ENCODE peak calls at places on chromosomes 7 and 10, in ten cellular contexts. One of them, this sample, is unnamed.

GRCh38 chr10:93465806-93466675 is 16.1 kb downstream of the MYOF start:
- DNase-seq in GM12864: no peak
- DNase-seq in GM12865: no peak
- DNase-seq in kidney epithelial cell: peak
- DNase-seq in osteocyte: peak
- DNase-seq in astrocyte of the spinal cord: peak
- DNase-seq in endodermal cell: no peak
- DNase-seq in stomach: peak
- DNase-seq in K562: peak
- DNase-seq in ascending aorta: peak
- DNase-seq in this sample: no peak

GRCh38 chr7:65006094-65006992 is at the start of gene ERV3-1:
- DNase-seq in GM12864: peak
- DNase-seq in GM12865: peak
- DNase-seq in kidney epithelial cell: peak
- DNase-seq in osteocyte: peak
- DNase-seq in astrocyte of the spinal cord: peak
- DNase-seq in endodermal cell: peak
- DNase-seq in stomach: peak
- DNase-seq in K562: peak
- DNase-seq in ascending aorta: peak
- DNase-seq in this sample: peak

GRCh38 chr7:27064681-27065080 is 31.1 kb downstream of the HOXA1 start:
- DNase-seq in GM12864: no peak
- DNase-seq in GM12865: no peak
- DNase-seq in kidney epithelial cell: no peak
- DNase-seq in osteocyte: no peak
- DNase-seq in astrocyte of the spinal cord: no peak
- DNase-seq in endodermal cell: no peak
- DNase-seq in stomach: no peak
- DNase-seq in K562: no peak
- DNase-seq in ascending aorta: no peak
- DNase-seq in this sample: no peak

GRCh38 chr7:118153551-118154177 is 30.3 kb upstream of the LSM8 start:
- DNase-seq in GM12864: peak
- DNase-seq in GM12865: peak
- DNase-seq in kidney epithelial cell: no peak
- DNase-seq in osteocyte: no peak
- DNase-seq in astrocyte of the spinal cord: peak
- DNase-seq in endodermal cell: peak
- DNase-seq in stomach: no peak
- DNase-seq in K562: peak
- DNase-seq in ascending aorta: no peak
- DNase-seq in this sample: peak

GRCh38 chr10:7773845-7774801 is 13.7 kb downstream of the KIN start:
- DNase-seq in GM12864: no peak
- DNase-seq in GM12865: no peak
- DNase-seq in kidney epithelial cell: no peak
- DNase-seq in osteocyte: no peak
- DNase-seq in astrocyte of the spinal cord: no peak
- DNase-seq in endodermal cell: no peak
- DNase-seq in stomach: peak
- DNase-seq in K562: no peak
- DNase-seq in ascending aorta: no peak
- DNase-seq in this sample: no peak

GRCh38 chr10:126421745-126422144 is 33.5 kb upstream of the ADAM12 start:
- DNase-seq in GM12864: no peak
- DNase-seq in GM12865: no peak
- DNase-seq in kidney epithelial cell: peak
- DNase-seq in osteocyte: no peak
- DNase-seq in astrocyte of the spinal cord: peak
- DNase-seq in endodermal cell: no peak
- DNase-seq in stomach: no peak
- DNase-seq in K562: no peak
- DNase-seq in ascending aorta: no peak
- DNase-seq in this sample: no peak

GRCh38 chr7:79211724-79212123 is 241.7 kb downstream of the MAGI2 start:
- DNase-seq in GM12864: no peak
- DNase-seq in GM12865: no peak
- DNase-seq in kidney epithelial cell: no peak
- DNase-seq in osteocyte: no peak
- DNase-seq in astrocyte of the spinal cord: no peak
- DNase-seq in endodermal cell: no peak
- DNase-seq in stomach: no peak
- DNase-seq in K562: no peak
- DNase-seq in ascending aorta: no peak
- DNase-seq in this sample: no peak

GRCh38 chr7:22662490-22663145 is 64.4 kb upstream of the IL6 start:
- DNase-seq in GM12864: no peak
- DNase-seq in GM12865: peak
- DNase-seq in kidney epithelial cell: no peak
- DNase-seq in osteocyte: no peak
- DNase-seq in astrocyte of the spinal cord: no peak
- DNase-seq in endodermal cell: no peak
- DNase-seq in stomach: no peak
- DNase-seq in K562: no peak
- DNase-seq in ascending aorta: no peak
- DNase-seq in this sample: peak

GRCh38 chr10:5944389-5945202 is 32.7 kb downstream of the IL15RA start:
- DNase-seq in GM12864: no peak
- DNase-seq in GM12865: no peak
- DNase-seq in kidney epithelial cell: peak
- DNase-seq in osteocyte: no peak
- DNase-seq in astrocyte of the spinal cord: peak
- DNase-seq in endodermal cell: no peak
- DNase-seq in stomach: peak
- DNase-seq in K562: no peak
- DNase-seq in ascending aorta: peak
- DNase-seq in this sample: no peak

GRCh38 chr10:5946786-5947185 is 30.6 kb downstream of the IL15RA start:
- DNase-seq in GM12864: no peak
- DNase-seq in GM12865: no peak
- DNase-seq in kidney epithelial cell: no peak
- DNase-seq in osteocyte: no peak
- DNase-seq in astrocyte of the spinal cord: no peak
- DNase-seq in endodermal cell: no peak
- DNase-seq in stomach: no peak
- DNase-seq in K562: no peak
- DNase-seq in ascending aorta: no peak
- DNase-seq in this sample: no peak

GRCh38 chr10:5947471-5948207 is 29.7 kb downstream of the IL15RA start:
- DNase-seq in GM12864: no peak
- DNase-seq in GM12865: no peak
- DNase-seq in kidney epithelial cell: no peak
- DNase-seq in osteocyte: no peak
- DNase-seq in astrocyte of the spinal cord: no peak
- DNase-seq in endodermal cell: no peak
- DNase-seq in stomach: no peak
- DNase-seq in K562: no peak
- DNase-seq in ascending aorta: no peak
- DNase-seq in this sample: no peak

GRCh38 chr10:5945203-5945534 is 32.2 kb downstream of the IL15RA start:
- DNase-seq in GM12864: no peak
- DNase-seq in GM12865: no peak
- DNase-seq in kidney epithelial cell: no peak
- DNase-seq in osteocyte: no peak
- DNase-seq in astrocyte of the spinal cord: no peak
- DNase-seq in endodermal cell: no peak
- DNase-seq in stomach: no peak
- DNase-seq in K562: no peak
- DNase-seq in ascending aorta: no peak
- DNase-seq in this sample: no peak

DNA sequence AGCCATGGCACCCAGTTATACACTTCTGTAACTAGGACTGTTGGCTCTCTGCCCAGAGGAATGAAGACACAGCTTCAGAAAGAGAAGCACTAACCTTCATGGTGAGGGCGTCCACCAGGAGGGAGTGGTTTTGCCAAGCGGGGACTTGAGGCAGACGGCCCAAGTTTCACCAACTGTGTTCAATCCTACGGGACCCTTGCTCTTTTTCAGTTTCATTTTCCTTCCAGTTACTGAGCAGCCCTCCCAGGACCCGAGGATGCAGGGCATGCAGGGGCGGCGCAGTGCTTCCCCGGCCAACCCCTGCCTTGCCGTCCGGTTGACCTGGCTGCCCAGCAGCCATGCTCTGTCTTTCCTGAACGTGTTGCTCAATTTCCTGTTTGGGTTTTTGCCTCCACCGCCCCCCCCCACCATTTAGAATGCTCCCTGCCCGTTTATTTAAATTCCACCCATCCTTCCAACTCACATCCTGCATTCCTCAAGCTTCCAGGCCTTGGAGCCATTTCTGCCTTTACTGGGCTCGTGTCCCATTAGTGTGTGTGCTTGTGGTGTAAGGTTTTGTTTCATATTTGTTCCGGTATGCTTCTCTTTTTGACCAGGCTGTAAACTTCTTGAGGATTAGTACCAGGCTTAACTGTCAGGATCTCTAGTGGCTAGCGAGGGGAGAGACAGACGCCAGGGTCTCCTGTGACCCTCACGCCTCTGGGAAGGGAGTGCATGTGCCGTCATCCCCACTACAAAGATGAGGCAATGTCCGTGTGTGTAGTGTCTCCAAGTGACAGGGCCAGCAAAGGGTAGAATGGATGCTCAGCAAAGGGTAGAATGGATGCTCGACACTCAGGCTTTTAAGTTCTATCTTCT is 31.6 kb downstream of the IL15RA start:
- DNase-seq in GM12864: no peak
- DNase-seq in GM12865: no peak
- DNase-seq in kidney epithelial cell: no peak
- DNase-seq in osteocyte: no peak
- DNase-seq in astrocyte of the spinal cord: peak
- DNase-seq in endodermal cell: no peak
- DNase-seq in stomach: peak
- DNase-seq in K562: no peak
- DNase-seq in ascending aorta: peak
- DNase-seq in this sample: no peak
- TF ChIP-seq CTCF in GM12864: no peak
- TF ChIP-seq CTCF in GM12865: no peak
- TF ChIP-seq CTCF in kidney epithelial cell: no peak
- TF ChIP-seq CTCF in osteocyte: no peak
- TF ChIP-seq CTCF in astrocyte of the spinal cord: no peak
- TF ChIP-seq CTCF in endodermal cell: no peak
- TF ChIP-seq CTCF in stomach: no peak
- TF ChIP-seq CTCF in K562: no peak
- TF ChIP-seq CTCF in ascending aorta: no peak
- TF ChIP-seq CTCF in this sample: no peak

GRCh38 chr7:140899883-140900282 is 24.8 kb downstream of the BRAF start:
- DNase-seq in GM12864: no peak
- DNase-seq in GM12865: peak
- DNase-seq in kidney epithelial cell: no peak
- DNase-seq in osteocyte: no peak
- DNase-seq in astrocyte of the spinal cord: no peak
- DNase-seq in endodermal cell: peak
- DNase-seq in stomach: no peak
- DNase-seq in K562: no peak
- DNase-seq in ascending aorta: no peak
- DNase-seq in this sample: no peak
- TF ChIP-seq CTCF in GM12864: no peak
- TF ChIP-seq CTCF in GM12865: no peak
- TF ChIP-seq CTCF in kidney epithelial cell: no peak
- TF ChIP-seq CTCF in osteocyte: no peak
- TF ChIP-seq CTCF in astrocyte of the spinal cord: no peak
- TF ChIP-seq CTCF in endodermal cell: peak
- TF ChIP-seq CTCF in stomach: no peak
- TF ChIP-seq CTCF in K562: peak
- TF ChIP-seq CTCF in ascending aorta: no peak
- TF ChIP-seq CTCF in this sample: peak

GRCh38 chr7:142379445-142379844 is 121.6 kb upstream of the PRSS58 start:
- DNase-seq in GM12864: no peak
- DNase-seq in GM12865: no peak
- DNase-seq in kidney epithelial cell: no peak
- DNase-seq in osteocyte: no peak
- DNase-seq in astrocyte of the spinal cord: no peak
- DNase-seq in endodermal cell: no peak
- DNase-seq in stomach: no peak
- DNase-seq in K562: no peak
- DNase-seq in ascending aorta: no peak
- DNase-seq in this sample: no peak

GRCh38 chr7:142372727-142373126 is 114.9 kb upstream of the PRSS58 start:
- DNase-seq in GM12864: no peak
- DNase-seq in GM12865: no peak
- DNase-seq in kidney epithelial cell: no peak
- DNase-seq in osteocyte: no peak
- DNase-seq in astrocyte of the spinal cord: no peak
- DNase-seq in endodermal cell: no peak
- DNase-seq in stomach: no peak
- DNase-seq in K562: no peak
- DNase-seq in ascending aorta: no peak
- DNase-seq in this sample: no peak

GRCh38 chr7:142377567-142377966 is 119.7 kb upstream of the PRSS58 start:
- DNase-seq in GM12864: no peak
- DNase-seq in GM12865: no peak
- DNase-seq in kidney epithelial cell: no peak
- DNase-seq in osteocyte: no peak
- DNase-seq in astrocyte of the spinal cord: no peak
- DNase-seq in endodermal cell: no peak
- DNase-seq in stomach: no peak
- DNase-seq in K562: no peak
- DNase-seq in ascending aorta: no peak
- DNase-seq in this sample: no peak

GRCh38 chr7:142376356-142376997 is 118.6 kb upstream of the PRSS58 start:
- DNase-seq in GM12864: no peak
- DNase-seq in GM12865: no peak
- DNase-seq in kidney epithelial cell: no peak
- DNase-seq in osteocyte: no peak
- DNase-seq in astrocyte of the spinal cord: no peak
- DNase-seq in endodermal cell: no peak
- DNase-seq in stomach: no peak
- DNase-seq in K562: no peak
- DNase-seq in ascending aorta: no peak
- DNase-seq in this sample: no peak

DNA sequence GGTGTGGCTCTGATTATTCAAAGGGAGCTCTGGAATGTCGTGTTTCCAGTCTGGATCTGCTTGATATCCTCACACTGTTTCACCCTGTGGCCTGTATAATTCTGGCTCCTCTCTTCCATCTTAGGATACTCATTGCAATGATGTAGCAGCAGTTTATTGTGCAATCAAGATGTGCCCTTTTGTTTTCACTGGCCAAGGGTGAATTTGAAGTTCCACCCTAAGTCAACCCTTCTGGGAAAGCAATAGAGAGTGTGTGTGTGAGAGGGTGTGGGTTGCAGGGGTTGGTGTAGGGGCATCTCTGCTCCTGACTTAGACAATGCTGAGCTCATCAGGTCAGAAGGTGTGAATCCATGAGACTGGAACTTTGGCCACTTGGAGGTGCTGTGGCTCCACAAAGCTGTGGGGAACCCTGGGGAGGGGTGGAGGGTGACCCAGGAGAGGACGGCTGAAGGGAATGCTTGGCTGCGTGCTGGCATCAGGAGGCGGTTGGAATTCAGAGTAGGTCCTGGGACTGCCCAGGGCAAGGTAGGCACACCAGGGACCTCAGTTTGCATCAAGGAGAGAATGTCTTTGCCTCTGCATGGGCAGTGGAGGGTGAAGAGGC is 118.0 kb upstream of the PRSS58 start:
- DNase-seq in GM12864: no peak
- DNase-seq in GM12865: no peak
- DNase-seq in kidney epithelial cell: peak
- DNase-seq in osteocyte: no peak
- DNase-seq in astrocyte of the spinal cord: no peak
- DNase-seq in endodermal cell: peak
- DNase-seq in stomach: no peak
- DNase-seq in K562: peak
- DNase-seq in ascending aorta: no peak
- DNase-seq in this sample: no peak
- TF ChIP-seq CTCF in GM12864: no peak
- TF ChIP-seq CTCF in GM12865: no peak
- TF ChIP-seq CTCF in kidney epithelial cell: peak
- TF ChIP-seq CTCF in osteocyte: no peak
- TF ChIP-seq CTCF in astrocyte of the spinal cord: no peak
- TF ChIP-seq CTCF in endodermal cell: peak
- TF ChIP-seq CTCF in stomach: no peak
- TF ChIP-seq CTCF in K562: peak
- TF ChIP-seq CTCF in ascending aorta: no peak
- TF ChIP-seq CTCF in this sample: no peak

GRCh38 chr10:89853796-89854195 is 152.4 kb downstream of the KIF20B start:
- DNase-seq in GM12864: no peak
- DNase-seq in GM12865: no peak
- DNase-seq in kidney epithelial cell: no peak
- DNase-seq in osteocyte: no peak
- DNase-seq in astrocyte of the spinal cord: no peak
- DNase-seq in endodermal cell: peak
- DNase-seq in stomach: no peak
- DNase-seq in K562: peak
- DNase-seq in ascending aorta: no peak
- DNase-seq in this sample: no peak
- TF ChIP-seq CTCF in GM12864: peak
- TF ChIP-seq CTCF in GM12865: no peak
- TF ChIP-seq CTCF in kidney epithelial cell: peak
- TF ChIP-seq CTCF in osteocyte: peak
- TF ChIP-seq CTCF in astrocyte of the spinal cord: peak
- TF ChIP-seq CTCF in endodermal cell: peak
- TF ChIP-seq CTCF in stomach: no peak
- TF ChIP-seq CTCF in K562: peak
- TF ChIP-seq CTCF in ascending aorta: no peak
- TF ChIP-seq CTCF in this sample: no peak